ENCODE peak calls at places on chromosomes 11 and 22, in four cellular contexts. Q, F, D and W are unnamed samples.
A peak's percentile ranks its signal among the peaks of the same experiment; 100 is the strongest.

GRCh38 chr22:20138417-20138738 is 6.8 kb downstream of the ZDHHC8 start:
- DNase-seq in Q (no peak), F (no peak), D (no peak), W (no peak)

GRCh38 chr11:2530855-2531200 is 86.0 kb downstream of the KCNQ1 start:
- DNase-seq in Q (no peak), F (no peak), D (no peak), W (no peak)

GRCh38 chr22:25051983-25052710 is 99.6 kb downstream of the KIAA1671 start:
- DNase-seq in Q (no peak), F (peak; percentile 9), D (no peak), W (no peak)

GRCh38 chr11:116267146-116267545 is 505.6 kb downstream of the BUD13 start:
- DNase-seq in Q (no peak), F (no peak), D (no peak), W (no peak)

GRCh38 chr11:61598383-61598782 is 17.5 kb upstream of the SYT7 start:
- DNase-seq in Q (no peak), F (no peak), D (no peak), W (no peak)

GRCh38 chr11:2775626-2776350 is 76.0 kb upstream of the KCNQ1OT1 start:
- DNase-seq in Q (no peak), F (no peak), D (no peak), W (no peak)

GRCh38 chr11:119933164-119933563 is 204.2 kb upstream of the NECTIN1 start:
- DNase-seq in Q (no peak), F (no peak), D (no peak), W (no peak)

GRCh38 chr11:15446929-15447328 is 332.2 kb downstream of the INSC start:
- DNase-seq in Q (no peak), F (no peak), D (no peak), W (no peak)

GRCh38 chr11:64853709-64854108 is 9.3 kb upstream of the CDC42BPG start:
- DNase-seq in Q (no peak), F (no peak), D (no peak), W (no peak)

GRCh38 chr11:75339685-75340409 is 11.6 kb downstream of the ARRB1 start:
- DNase-seq in Q (no peak), F (no peak), D (no peak), W (no peak)

GRCh38 chr11:61966673-61967176 is 709 bp downstream of the FTH1 start:
- DNase-seq in Q (peak; percentile 60), F (peak; percentile 64), D (no peak), W (peak; percentile 35)

GRCh38 chr22:37273126-37273845 is 9.0 kb upstream of the CYTH4 start:
- DNase-seq in Q (peak; percentile 77), F (peak; percentile 35), D (no peak), W (peak; percentile 36)

GRCh38 chr11:119361056-119361787 is 14.7 kb upstream of the MFRP start:
- DNase-seq in Q (peak; percentile 81), F (peak; percentile 99), D (no peak), W (peak; percentile 86)

GRCh38 chr11:106463796-106464201 is 386.3 kb downstream of the AASDHPPT start:
- DNase-seq in Q (no peak), F (no peak), D (no peak), W (no peak)

GRCh38 chr11:65485820-65486219 is 13.0 kb upstream of the MALAT1 start:
- DNase-seq in Q (no peak), F (no peak), D (no peak), W (peak; percentile 5)

GRCh38 chr22:38724926-38725571 is 19.3 kb downstream of the GTPBP1 start:
- DNase-seq in Q (peak; percentile 65), F (peak; percentile 60), D (peak; percentile 27), W (peak; percentile 45)

GRCh38 chr11:16881074-16881709 is 133.0 kb downstream of the PLEKHA7 start:
- DNase-seq in Q (peak; percentile 24), F (peak; percentile 84), D (no peak), W (peak; percentile 56)

GRCh38 chr22:44412136-44412731 is 85.8 kb downstream of the RTL6 start:
- DNase-seq in Q (no peak), F (no peak), D (no peak), W (no peak)

GRCh38 chr11:69718147-69718546 is 14.3 kb upstream of the FGF19 start:
- DNase-seq in Q (peak; percentile 58), F (no peak), D (no peak), W (peak; percentile 10)

GRCh38 chr11:134763030-134763388 is 351.0 kb upstream of the B3GAT1 start:
- DNase-seq in Q (no peak), F (no peak), D (no peak), W (no peak)

GRCh38 chr11:134939905-134940304 is 527.9 kb upstream of the B3GAT1 start:
- DNase-seq in Q (no peak), F (no peak), D (no peak), W (no peak)

GRCh38 chr11:110909331-110909730 is 197.1 kb upstream of the ARHGAP20 start:
- DNase-seq in Q (no peak), F (no peak), D (no peak), W (no peak)

GRCh38 chr11:124657922-124658321 is 15.6 kb downstream of the SIAE start:
- DNase-seq in Q (no peak), F (no peak), D (no peak), W (no peak)

GRCh38 chr11:45289369-45289768 is 3.2 kb upstream of the SYT13 start:
- DNase-seq in Q (peak; percentile 62), F (peak; percentile 63), D (no peak), W (peak; percentile 52)

GRCh38 chr11:126150256-126150655 is 61.2 kb downstream of the RPUSD4 start:
- DNase-seq in Q (no peak), F (no peak), D (no peak), W (no peak)

GRCh38 chr22:36587289-36588154 is 58.6 kb upstream of the EIF3D start:
- DNase-seq in Q (peak; percentile 65), F (peak; percentile 27), D (no peak), W (peak; percentile 47)

GRCh38 chr11:111522426-111522825 is 7.8 kb downstream of the HOATZ start:
- DNase-seq in Q (no peak), F (no peak), D (no peak), W (no peak)

GRCh38 chr11:59206635-59207034 is 6.1 kb downstream of the MPEG1 start:
- DNase-seq in Q (peak; percentile 58), F (peak; percentile 60), D (no peak), W (peak; percentile 34)

GRCh38 chr22:36328635-36329216 is 59.0 kb downstream of the MYH9 start:
- DNase-seq in Q (peak; percentile 95), F (peak; percentile 87), D (no peak), W (peak; percentile 89)

GRCh38 chr11:88280673-88281316 is 56.7 kb downstream of the CTSC start:
- DNase-seq in Q (no peak), F (peak; percentile 18), D (no peak), W (no peak)

GRCh38 chr11:86016451-86016850 is 52.4 kb downstream of the PICALM start:
- DNase-seq in Q (no peak), F (no peak), D (no peak), W (no peak)

GRCh38 chr22:40567106-40567505 is 69.4 kb downstream of the MRTFA start:
- DNase-seq in Q (peak; percentile 42), F (peak; percentile 16), D (no peak), W (peak; percentile 28)

GRCh38 chr11:13826505-13827278 is 135.8 kb upstream of the SPON1 start:
- DNase-seq in Q (peak; percentile 58), F (peak; percentile 54), D (no peak), W (peak; percentile 17)

GRCh38 chr11:134485316-134485715 is 73.3 kb upstream of the B3GAT1 start:
- DNase-seq in Q (no peak), F (no peak), D (no peak), W (no peak)

GRCh38 chr11:85299247-85299646 is 327.9 kb downstream of the DLG2 start:
- DNase-seq in Q (no peak), F (peak; percentile 1), D (no peak), W (no peak)

GRCh38 chr11:102783720-102784119 is 3.3 kb upstream of the MMP10 start:
- DNase-seq in Q (no peak), F (peak; percentile 42), D (no peak), W (no peak)

GRCh38 chr11:16126361-16126760 is 230.0 kb downstream of the SOX6 start:
- DNase-seq in Q (no peak), F (no peak), D (no peak), W (no peak)

GRCh38 chr11:102806296-102806695 is 8.3 kb upstream of the MMP1 start:
- DNase-seq in Q (no peak), F (no peak), D (no peak), W (no peak)

GRCh38 chr11:76512851-76513653 is 68.2 kb downstream of the EMSY start:
- DNase-seq in Q (peak; percentile 43), F (peak; percentile 26), D (no peak), W (peak; percentile 57)